ENCODE peak calls at places on chromosomes 3 and 15, in four cellular contexts. One of them, this sample, is unnamed.
A peak's percentile ranks its signal among the peaks of the same experiment; 100 is the strongest.

GRCh38 chr3:15325228-15325627 is 7.2 kb downstream of the SH3BP5 start:
- DNase-seq in K562: no peak
- DNase-seq in HepG2: no peak
- DNase-seq in GM12878: no peak
- DNase-seq in this sample: no peak

GRCh38 chr3:174403831-174404230 is 455.3 kb upstream of the NAALADL2 start:
- DNase-seq in K562: no peak
- DNase-seq in HepG2: no peak
- DNase-seq in GM12878: no peak
- DNase-seq in this sample: no peak

GRCh38 chr3:58474348-58474911 is 17.5 kb upstream of the KCTD6 start:
- DNase-seq in K562: no peak
- DNase-seq in HepG2: peak; percentile 38
- DNase-seq in GM12878: no peak
- DNase-seq in this sample: no peak

GRCh38 chr3:38084019-38084968 is 45.3 kb downstream of the DLEC1 start:
- DNase-seq in K562: peak; percentile 35
- DNase-seq in HepG2: peak; percentile 12
- DNase-seq in GM12878: no peak
- DNase-seq in this sample: no peak

GRCh38 chr15:99413955-99414754 is 151.6 kb upstream of the MEF2A start:
- DNase-seq in K562: no peak
- DNase-seq in HepG2: no peak
- DNase-seq in GM12878: no peak
- DNase-seq in this sample: no peak

GRCh38 chr3:165191476-165191875 is 4.7 kb downstream of the SLITRK3 start:
- DNase-seq in K562: no peak
- DNase-seq in HepG2: no peak
- DNase-seq in GM12878: no peak
- DNase-seq in this sample: no peak

GRCh38 chr15:96361309-96362000 is 31.0 kb downstream of the NR2F2 start:
- DNase-seq in K562: no peak
- DNase-seq in HepG2: no peak
- DNase-seq in GM12878: no peak
- DNase-seq in this sample: no peak

GRCh38 chr15:100627789-100628395 is 25.5 kb downstream of the ASB7 start:
- DNase-seq in K562: peak; percentile 61
- DNase-seq in HepG2: peak; percentile 48
- DNase-seq in GM12878: peak; percentile 43
- DNase-seq in this sample: peak; percentile 74

GRCh38 chr15:69758810-69759410 is 306.3 kb downstream of the RPLP1 start:
- DNase-seq in K562: no peak
- DNase-seq in HepG2: no peak
- DNase-seq in GM12878: peak; percentile 56
- DNase-seq in this sample: no peak

GRCh38 chr3:143119974-143120715 is 574 bp downstream of the CHST2 start:
- DNase-seq in K562: peak; percentile 39
- DNase-seq in HepG2: no peak
- DNase-seq in GM12878: no peak
- DNase-seq in this sample: no peak

GRCh38 chr3:172065534-172065933 is 26.2 kb downstream of the FNDC3B start:
- DNase-seq in K562: peak; percentile 65
- DNase-seq in HepG2: no peak
- DNase-seq in GM12878: no peak
- DNase-seq in this sample: no peak

GRCh38 chr3:45145681-45146614 is at the start of gene CDCP1:
- DNase-seq in K562: peak; percentile 56
- DNase-seq in HepG2: no peak
- DNase-seq in GM12878: no peak
- DNase-seq in this sample: peak; percentile 82

GRCh38 chr3:43549626-43550025 is 72.2 kb downstream of the ANO10 start:
- DNase-seq in K562: no peak
- DNase-seq in HepG2: no peak
- DNase-seq in GM12878: no peak
- DNase-seq in this sample: no peak

GRCh38 chr3:145716519-145716918 is 444.5 kb downstream of the PLOD2 start:
- DNase-seq in K562: no peak
- DNase-seq in HepG2: no peak
- DNase-seq in GM12878: no peak
- DNase-seq in this sample: no peak

GRCh38 chr3:136979204-136979603 is 21.4 kb downstream of the IL20RB start:
- DNase-seq in K562: no peak
- DNase-seq in HepG2: no peak
- DNase-seq in GM12878: no peak
- DNase-seq in this sample: no peak

GRCh38 chr3:49276475-49277356 is at the start of gene C3orf62:
- DNase-seq in K562: no peak
- DNase-seq in HepG2: no peak
- DNase-seq in GM12878: peak; percentile 37
- DNase-seq in this sample: peak; percentile 73

GRCh38 chr15:93470042-93470441 is 381.0 kb upstream of the RGMA start:
- DNase-seq in K562: peak; percentile 11
- DNase-seq in HepG2: no peak
- DNase-seq in GM12878: no peak
- DNase-seq in this sample: no peak

GRCh38 chr3:194475138-194475932 is 11.5 kb downstream of the ATP13A3 start:
- DNase-seq in K562: no peak
- DNase-seq in HepG2: no peak
- DNase-seq in GM12878: no peak
- DNase-seq in this sample: no peak

GRCh38 chr3:181637056-181637798 is 74.5 kb upstream of the SOX2 start:
- DNase-seq in K562: no peak
- DNase-seq in HepG2: no peak
- DNase-seq in GM12878: no peak
- DNase-seq in this sample: no peak

GRCh38 chr3:197426161-197426566 is 127.8 kb upstream of the DLG1 start:
- DNase-seq in K562: no peak
- DNase-seq in HepG2: no peak
- DNase-seq in GM12878: no peak
- DNase-seq in this sample: no peak

GRCh38 chr15:87792250-87793030 is 464.1 kb downstream of the NTRK3 start:
- DNase-seq in K562: no peak
- DNase-seq in HepG2: no peak
- DNase-seq in GM12878: no peak
- DNase-seq in this sample: no peak

GRCh38 chr3:165854696-165855095 is 17.5 kb upstream of the BCHE start:
- DNase-seq in K562: peak; percentile 5
- DNase-seq in HepG2: peak; percentile 1
- DNase-seq in GM12878: no peak
- DNase-seq in this sample: no peak

DNA sequence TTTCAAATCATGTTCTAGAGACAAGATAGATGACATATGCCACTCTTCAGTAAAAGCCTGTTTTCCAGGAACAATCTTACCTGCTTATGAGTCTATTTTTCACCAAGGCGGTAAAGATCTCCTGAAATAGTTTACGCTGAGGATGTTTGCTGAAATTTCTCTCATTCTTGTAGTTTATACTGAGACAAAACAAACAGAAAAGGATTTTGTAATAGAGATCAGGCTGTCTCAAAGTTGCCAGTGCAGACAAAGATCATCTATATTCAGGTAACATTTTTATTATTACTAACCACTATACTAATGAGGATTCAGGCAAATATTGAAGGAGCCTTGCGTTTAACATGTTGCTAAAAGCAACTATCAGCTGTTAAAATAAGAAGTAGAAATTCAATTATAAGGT is 25.0 kb downstream of the NEK10 start:
- DNase-seq in K562: no peak
- DNase-seq in HepG2: no peak
- DNase-seq in GM12878: no peak
- DNase-seq in this sample: no peak
- TF ChIP-seq EP300 in K562: no peak
- TF ChIP-seq EP300 in HepG2: no peak
- TF ChIP-seq EP300 in GM12878: no peak
- TF ChIP-seq EP300 in this sample: no peak

DNA sequence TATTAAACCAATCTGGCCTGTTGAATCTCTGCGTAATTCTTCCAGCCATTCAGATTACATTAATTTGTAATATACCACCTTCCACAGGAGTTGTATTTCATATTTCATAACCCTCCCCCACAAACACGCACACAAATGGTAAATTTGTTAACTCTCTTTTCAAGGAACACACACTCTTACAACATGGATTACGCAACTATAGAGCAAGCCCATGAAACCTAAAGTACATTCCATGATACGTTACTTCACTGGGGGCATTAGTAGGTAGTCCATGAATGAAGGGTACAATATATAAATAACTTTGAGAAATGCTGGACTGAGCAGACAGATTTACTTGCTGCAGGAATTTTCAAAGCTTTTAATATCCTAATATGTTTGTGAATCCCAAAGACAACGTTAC is 65.0 kb downstream of the TRIM69 start:
- DNase-seq in K562: no peak
- DNase-seq in HepG2: peak; percentile 14
- DNase-seq in GM12878: no peak
- DNase-seq in this sample: no peak
- TF ChIP-seq BRCA1 in K562: no peak
- TF ChIP-seq BRCA1 in HepG2: no peak
- TF ChIP-seq BRCA1 in GM12878: no peak
- TF ChIP-seq BRCA1 in this sample: no peak

DNA sequence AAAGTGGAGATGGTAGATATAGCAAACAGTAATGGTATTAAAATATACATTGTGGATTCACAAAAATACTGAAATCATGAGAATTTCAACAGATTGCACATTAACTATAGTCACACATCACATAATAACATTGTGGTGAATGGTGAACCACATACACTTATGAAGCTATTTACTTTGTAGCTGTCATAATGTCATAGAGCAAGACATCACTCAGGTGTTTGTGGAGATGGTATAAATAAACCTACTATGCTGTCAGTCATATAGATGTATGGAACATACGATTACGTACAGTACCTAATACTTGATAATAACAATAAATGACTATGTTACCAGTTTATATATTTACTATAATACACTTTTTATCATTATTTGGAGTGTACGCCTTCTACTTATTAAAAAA is 1416.0 kb upstream of the ALCAM start:
- DNase-seq in K562: no peak
- DNase-seq in HepG2: no peak
- DNase-seq in GM12878: no peak
- DNase-seq in this sample: no peak
- TF ChIP-seq EP300 in K562: no peak
- TF ChIP-seq EP300 in HepG2: no peak
- TF ChIP-seq EP300 in GM12878: no peak
- TF ChIP-seq EP300 in this sample: no peak

GRCh38 chr15:89429023-89429422 is 67.4 kb downstream of the RHCG start:
- DNase-seq in K562: peak; percentile 28
- DNase-seq in HepG2: no peak
- DNase-seq in GM12878: no peak
- DNase-seq in this sample: no peak
- TF ChIP-seq BRCA1 in K562: no peak
- TF ChIP-seq BRCA1 in HepG2: no peak
- TF ChIP-seq BRCA1 in GM12878: no peak
- TF ChIP-seq BRCA1 in this sample: no peak

This sample was measured in H1.